ENCODE peak calls at places on chromosomes 4 and X, in ten cellular contexts. One of them, this sample, is unnamed.

GRCh38 chrX:37470711-37471110 is 100.8 kb upstream of the LANCL3 start:
- DNase-seq in NCI-H510A: no peak
- DNase-seq in mesenteric fat pad: no peak
- DNase-seq in NCI-H1105: no peak
- DNase-seq in foreskin fibroblast: no peak
- DNase-seq in GM23248: no peak
- DNase-seq in NCI-H524: no peak
- DNase-seq in T-helper 2 cell: no peak
- DNase-seq in globus pallidus: no peak
- DNase-seq in stimulated activated CD4-positive, alpha-beta T cell treated with anti-CD3 and anti-CD28 coated beads, Interleukin-4, amount 100 ng/mL, for 1 hour: no peak
- DNase-seq in this sample: no peak

GRCh38 chrX:38061335-38061734 is 55.0 kb downstream of the SYTL5 start:
- DNase-seq in NCI-H510A: no peak
- DNase-seq in mesenteric fat pad: no peak
- DNase-seq in NCI-H1105: no peak
- DNase-seq in foreskin fibroblast: peak
- DNase-seq in GM23248: peak
- DNase-seq in NCI-H524: no peak
- DNase-seq in T-helper 2 cell: no peak
- DNase-seq in globus pallidus: no peak
- DNase-seq in stimulated activated CD4-positive, alpha-beta T cell treated with anti-CD3 and anti-CD28 coated beads, Interleukin-4, amount 100 ng/mL, for 1 hour: no peak
- DNase-seq in this sample: no peak

GRCh38 chr4:41590591-41590990 is 52.6 kb downstream of the LIMCH1 start:
- DNase-seq in NCI-H510A: peak
- DNase-seq in mesenteric fat pad: no peak
- DNase-seq in NCI-H1105: peak
- DNase-seq in foreskin fibroblast: no peak
- DNase-seq in GM23248: no peak
- DNase-seq in NCI-H524: peak
- DNase-seq in T-helper 2 cell: no peak
- DNase-seq in globus pallidus: no peak
- DNase-seq in stimulated activated CD4-positive, alpha-beta T cell treated with anti-CD3 and anti-CD28 coated beads, Interleukin-4, amount 100 ng/mL, for 1 hour: no peak
- DNase-seq in this sample: peak

GRCh38 chr4:139450586-139450985 is 3.3 kb upstream of the RAB33B start:
- DNase-seq in NCI-H510A: no peak
- DNase-seq in mesenteric fat pad: no peak
- DNase-seq in NCI-H1105: no peak
- DNase-seq in foreskin fibroblast: peak
- DNase-seq in GM23248: peak
- DNase-seq in NCI-H524: no peak
- DNase-seq in T-helper 2 cell: no peak
- DNase-seq in globus pallidus: no peak
- DNase-seq in stimulated activated CD4-positive, alpha-beta T cell treated with anti-CD3 and anti-CD28 coated beads, Interleukin-4, amount 100 ng/mL, for 1 hour: no peak
- DNase-seq in this sample: no peak

GRCh38 chrX:123648028-123648810 is 84.6 kb downstream of the THOC2 start:
- DNase-seq in NCI-H510A: peak
- DNase-seq in mesenteric fat pad: no peak
- DNase-seq in NCI-H1105: no peak
- DNase-seq in foreskin fibroblast: peak
- DNase-seq in GM23248: peak
- DNase-seq in NCI-H524: no peak
- DNase-seq in T-helper 2 cell: no peak
- DNase-seq in globus pallidus: peak
- DNase-seq in stimulated activated CD4-positive, alpha-beta T cell treated with anti-CD3 and anti-CD28 coated beads, Interleukin-4, amount 100 ng/mL, for 1 hour: peak
- DNase-seq in this sample: no peak

GRCh38 chrX:11064851-11065600 is 46.1 kb upstream of the HCCS start:
- DNase-seq in NCI-H510A: no peak
- DNase-seq in mesenteric fat pad: no peak
- DNase-seq in NCI-H1105: no peak
- DNase-seq in foreskin fibroblast: peak
- DNase-seq in GM23248: peak
- DNase-seq in NCI-H524: no peak
- DNase-seq in T-helper 2 cell: no peak
- DNase-seq in globus pallidus: peak
- DNase-seq in stimulated activated CD4-positive, alpha-beta T cell treated with anti-CD3 and anti-CD28 coated beads, Interleukin-4, amount 100 ng/mL, for 1 hour: no peak
- DNase-seq in this sample: no peak

GRCh38 chr4:76654796-76655195 is 219.8 kb downstream of the SHROOM3 start:
- DNase-seq in NCI-H510A: no peak
- DNase-seq in mesenteric fat pad: no peak
- DNase-seq in NCI-H1105: no peak
- DNase-seq in foreskin fibroblast: peak
- DNase-seq in GM23248: peak
- DNase-seq in NCI-H524: no peak
- DNase-seq in T-helper 2 cell: no peak
- DNase-seq in globus pallidus: no peak
- DNase-seq in stimulated activated CD4-positive, alpha-beta T cell treated with anti-CD3 and anti-CD28 coated beads, Interleukin-4, amount 100 ng/mL, for 1 hour: no peak
- DNase-seq in this sample: no peak

GRCh38 chr4:101356928-101357327 is 9.6 kb upstream of the PPP3CA start:
- DNase-seq in NCI-H510A: no peak
- DNase-seq in mesenteric fat pad: no peak
- DNase-seq in NCI-H1105: no peak
- DNase-seq in foreskin fibroblast: peak
- DNase-seq in GM23248: peak
- DNase-seq in NCI-H524: no peak
- DNase-seq in T-helper 2 cell: no peak
- DNase-seq in globus pallidus: no peak
- DNase-seq in stimulated activated CD4-positive, alpha-beta T cell treated with anti-CD3 and anti-CD28 coated beads, Interleukin-4, amount 100 ng/mL, for 1 hour: no peak
- DNase-seq in this sample: no peak

GRCh38 chrX:118795528-118795927 is 28.1 kb upstream of the ZCCHC12 start:
- DNase-seq in NCI-H510A: no peak
- DNase-seq in mesenteric fat pad: no peak
- DNase-seq in NCI-H1105: no peak
- DNase-seq in foreskin fibroblast: no peak
- DNase-seq in GM23248: no peak
- DNase-seq in NCI-H524: no peak
- DNase-seq in T-helper 2 cell: no peak
- DNase-seq in globus pallidus: no peak
- DNase-seq in stimulated activated CD4-positive, alpha-beta T cell treated with anti-CD3 and anti-CD28 coated beads, Interleukin-4, amount 100 ng/mL, for 1 hour: no peak
- DNase-seq in this sample: no peak

GRCh38 chr4:64407000-64407399 is 2.2 kb downstream of the TECRL start:
- DNase-seq in NCI-H510A: no peak
- DNase-seq in mesenteric fat pad: no peak
- DNase-seq in NCI-H1105: no peak
- DNase-seq in foreskin fibroblast: no peak
- DNase-seq in GM23248: no peak
- DNase-seq in NCI-H524: peak
- DNase-seq in T-helper 2 cell: no peak
- DNase-seq in globus pallidus: no peak
- DNase-seq in stimulated activated CD4-positive, alpha-beta T cell treated with anti-CD3 and anti-CD28 coated beads, Interleukin-4, amount 100 ng/mL, for 1 hour: no peak
- DNase-seq in this sample: no peak

GRCh38 chrX:3990569-3990968 is 277.1 kb upstream of the PRKX start:
- DNase-seq in NCI-H510A: no peak
- DNase-seq in mesenteric fat pad: no peak
- DNase-seq in NCI-H1105: no peak
- DNase-seq in foreskin fibroblast: no peak
- DNase-seq in GM23248: no peak
- DNase-seq in NCI-H524: no peak
- DNase-seq in T-helper 2 cell: no peak
- DNase-seq in globus pallidus: no peak
- DNase-seq in stimulated activated CD4-positive, alpha-beta T cell treated with anti-CD3 and anti-CD28 coated beads, Interleukin-4, amount 100 ng/mL, for 1 hour: no peak
- DNase-seq in this sample: no peak

GRCh38 chr4:242121-242848 is 63.0 kb downstream of the ZNF732 start:
- DNase-seq in NCI-H510A: no peak
- DNase-seq in mesenteric fat pad: no peak
- DNase-seq in NCI-H1105: peak
- DNase-seq in foreskin fibroblast: peak
- DNase-seq in GM23248: peak
- DNase-seq in NCI-H524: peak
- DNase-seq in T-helper 2 cell: peak
- DNase-seq in globus pallidus: peak
- DNase-seq in stimulated activated CD4-positive, alpha-beta T cell treated with anti-CD3 and anti-CD28 coated beads, Interleukin-4, amount 100 ng/mL, for 1 hour: peak
- DNase-seq in this sample: peak

GRCh38 chr4:16894406-16894805 is 4.0 kb downstream of the LDB2 start:
- DNase-seq in NCI-H510A: no peak
- DNase-seq in mesenteric fat pad: no peak
- DNase-seq in NCI-H1105: no peak
- DNase-seq in foreskin fibroblast: no peak
- DNase-seq in GM23248: peak
- DNase-seq in NCI-H524: no peak
- DNase-seq in T-helper 2 cell: no peak
- DNase-seq in globus pallidus: no peak
- DNase-seq in stimulated activated CD4-positive, alpha-beta T cell treated with anti-CD3 and anti-CD28 coated beads, Interleukin-4, amount 100 ng/mL, for 1 hour: no peak
- DNase-seq in this sample: no peak

GRCh38 chr4:106494066-106494465 is 125.5 kb upstream of the GIMD1 start:
- DNase-seq in NCI-H510A: no peak
- DNase-seq in mesenteric fat pad: no peak
- DNase-seq in NCI-H1105: no peak
- DNase-seq in foreskin fibroblast: peak
- DNase-seq in GM23248: peak
- DNase-seq in NCI-H524: no peak
- DNase-seq in T-helper 2 cell: no peak
- DNase-seq in globus pallidus: no peak
- DNase-seq in stimulated activated CD4-positive, alpha-beta T cell treated with anti-CD3 and anti-CD28 coated beads, Interleukin-4, amount 100 ng/mL, for 1 hour: no peak
- DNase-seq in this sample: no peak

GRCh38 chrX:111447298-111447697 is 35.3 kb upstream of the DCX start:
- DNase-seq in NCI-H510A: peak
- DNase-seq in mesenteric fat pad: no peak
- DNase-seq in NCI-H1105: peak
- DNase-seq in foreskin fibroblast: no peak
- DNase-seq in GM23248: no peak
- DNase-seq in NCI-H524: peak
- DNase-seq in T-helper 2 cell: no peak
- DNase-seq in globus pallidus: peak
- DNase-seq in stimulated activated CD4-positive, alpha-beta T cell treated with anti-CD3 and anti-CD28 coated beads, Interleukin-4, amount 100 ng/mL, for 1 hour: no peak
- DNase-seq in this sample: peak

GRCh38 chr4:8303485-8304281 is 34.1 kb downstream of the HTRA3 start:
- DNase-seq in NCI-H510A: no peak
- DNase-seq in mesenteric fat pad: peak
- DNase-seq in NCI-H1105: no peak
- DNase-seq in foreskin fibroblast: peak
- DNase-seq in GM23248: peak
- DNase-seq in NCI-H524: no peak
- DNase-seq in T-helper 2 cell: no peak
- DNase-seq in globus pallidus: peak
- DNase-seq in stimulated activated CD4-positive, alpha-beta T cell treated with anti-CD3 and anti-CD28 coated beads, Interleukin-4, amount 100 ng/mL, for 1 hour: no peak
- DNase-seq in this sample: no peak

GRCh38 chr4:16516796-16517413 is 290.6 kb upstream of the TAPT1 start:
- DNase-seq in NCI-H510A: no peak
- DNase-seq in mesenteric fat pad: no peak
- DNase-seq in NCI-H1105: no peak
- DNase-seq in foreskin fibroblast: peak
- DNase-seq in GM23248: peak
- DNase-seq in NCI-H524: peak
- DNase-seq in T-helper 2 cell: no peak
- DNase-seq in globus pallidus: peak
- DNase-seq in stimulated activated CD4-positive, alpha-beta T cell treated with anti-CD3 and anti-CD28 coated beads, Interleukin-4, amount 100 ng/mL, for 1 hour: no peak
- DNase-seq in this sample: no peak

GRCh38 chr4:114924311-114924710 is 189.1 kb downstream of the NDST4 start:
- DNase-seq in NCI-H510A: no peak
- DNase-seq in mesenteric fat pad: no peak
- DNase-seq in NCI-H1105: no peak
- DNase-seq in foreskin fibroblast: no peak
- DNase-seq in GM23248: no peak
- DNase-seq in NCI-H524: no peak
- DNase-seq in T-helper 2 cell: no peak
- DNase-seq in globus pallidus: no peak
- DNase-seq in stimulated activated CD4-positive, alpha-beta T cell treated with anti-CD3 and anti-CD28 coated beads, Interleukin-4, amount 100 ng/mL, for 1 hour: no peak
- DNase-seq in this sample: no peak

GRCh38 chr4:72311291-72311690 is 257.7 kb downstream of the ADAMTS3 start:
- DNase-seq in NCI-H510A: no peak
- DNase-seq in mesenteric fat pad: no peak
- DNase-seq in NCI-H1105: no peak
- DNase-seq in foreskin fibroblast: peak
- DNase-seq in GM23248: peak
- DNase-seq in NCI-H524: no peak
- DNase-seq in T-helper 2 cell: no peak
- DNase-seq in globus pallidus: no peak
- DNase-seq in stimulated activated CD4-positive, alpha-beta T cell treated with anti-CD3 and anti-CD28 coated beads, Interleukin-4, amount 100 ng/mL, for 1 hour: no peak
- DNase-seq in this sample: no peak

GRCh38 chr4:165384186-165384585 is 5.4 kb downstream of the CPE start:
- DNase-seq in NCI-H510A: no peak
- DNase-seq in mesenteric fat pad: no peak
- DNase-seq in NCI-H1105: no peak
- DNase-seq in foreskin fibroblast: no peak
- DNase-seq in GM23248: no peak
- DNase-seq in NCI-H524: peak
- DNase-seq in T-helper 2 cell: no peak
- DNase-seq in globus pallidus: no peak
- DNase-seq in stimulated activated CD4-positive, alpha-beta T cell treated with anti-CD3 and anti-CD28 coated beads, Interleukin-4, amount 100 ng/mL, for 1 hour: no peak
- DNase-seq in this sample: peak

GRCh38 chr4:145791988-145792387 is 112.0 kb downstream of the C4orf51 start:
- DNase-seq in NCI-H510A: no peak
- DNase-seq in mesenteric fat pad: no peak
- DNase-seq in NCI-H1105: no peak
- DNase-seq in foreskin fibroblast: no peak
- DNase-seq in GM23248: no peak
- DNase-seq in NCI-H524: no peak
- DNase-seq in T-helper 2 cell: no peak
- DNase-seq in globus pallidus: no peak
- DNase-seq in stimulated activated CD4-positive, alpha-beta T cell treated with anti-CD3 and anti-CD28 coated beads, Interleukin-4, amount 100 ng/mL, for 1 hour: no peak
- DNase-seq in this sample: no peak

GRCh38 chrX:638482-639131 is 8.0 kb downstream of the SHOX start:
- DNase-seq in NCI-H510A: no peak
- DNase-seq in mesenteric fat pad: peak
- DNase-seq in NCI-H1105: no peak
- DNase-seq in foreskin fibroblast: peak
- DNase-seq in GM23248: no peak
- DNase-seq in NCI-H524: no peak
- DNase-seq in T-helper 2 cell: no peak
- DNase-seq in globus pallidus: no peak
- DNase-seq in stimulated activated CD4-positive, alpha-beta T cell treated with anti-CD3 and anti-CD28 coated beads, Interleukin-4, amount 100 ng/mL, for 1 hour: no peak
- DNase-seq in this sample: no peak

GRCh38 chr4:133190098-133190497 is 41.0 kb downstream of the PCDH10 start:
- DNase-seq in NCI-H510A: no peak
- DNase-seq in mesenteric fat pad: no peak
- DNase-seq in NCI-H1105: no peak
- DNase-seq in foreskin fibroblast: no peak
- DNase-seq in GM23248: peak
- DNase-seq in NCI-H524: no peak
- DNase-seq in T-helper 2 cell: no peak
- DNase-seq in globus pallidus: no peak
- DNase-seq in stimulated activated CD4-positive, alpha-beta T cell treated with anti-CD3 and anti-CD28 coated beads, Interleukin-4, amount 100 ng/mL, for 1 hour: no peak
- DNase-seq in this sample: no peak

GRCh38 chr4:125244848-125245450 is 69.8 kb upstream of the FAT4 start:
- DNase-seq in NCI-H510A: no peak
- DNase-seq in mesenteric fat pad: no peak
- DNase-seq in NCI-H1105: no peak
- DNase-seq in foreskin fibroblast: peak
- DNase-seq in GM23248: peak
- DNase-seq in NCI-H524: peak
- DNase-seq in T-helper 2 cell: no peak
- DNase-seq in globus pallidus: peak
- DNase-seq in stimulated activated CD4-positive, alpha-beta T cell treated with anti-CD3 and anti-CD28 coated beads, Interleukin-4, amount 100 ng/mL, for 1 hour: no peak
- DNase-seq in this sample: no peak

GRCh38 chr4:91471280-91471679 is 832.5 kb upstream of the GRID2 start:
- DNase-seq in NCI-H510A: peak
- DNase-seq in mesenteric fat pad: no peak
- DNase-seq in NCI-H1105: no peak
- DNase-seq in foreskin fibroblast: no peak
- DNase-seq in GM23248: no peak
- DNase-seq in NCI-H524: peak
- DNase-seq in T-helper 2 cell: no peak
- DNase-seq in globus pallidus: no peak
- DNase-seq in stimulated activated CD4-positive, alpha-beta T cell treated with anti-CD3 and anti-CD28 coated beads, Interleukin-4, amount 100 ng/mL, for 1 hour: no peak
- DNase-seq in this sample: no peak

GRCh38 chrX:76253432-76253831 is 80.6 kb downstream of the PBDC1 start:
- DNase-seq in NCI-H510A: no peak
- DNase-seq in mesenteric fat pad: no peak
- DNase-seq in NCI-H1105: peak
- DNase-seq in foreskin fibroblast: peak
- DNase-seq in GM23248: peak
- DNase-seq in NCI-H524: peak
- DNase-seq in T-helper 2 cell: no peak
- DNase-seq in globus pallidus: peak
- DNase-seq in stimulated activated CD4-positive, alpha-beta T cell treated with anti-CD3 and anti-CD28 coated beads, Interleukin-4, amount 100 ng/mL, for 1 hour: peak
- DNase-seq in this sample: no peak

GRCh38 chr4:3010577-3010976 is 47.2 kb downstream of the GRK4 start:
- DNase-seq in NCI-H510A: no peak
- DNase-seq in mesenteric fat pad: no peak
- DNase-seq in NCI-H1105: no peak
- DNase-seq in foreskin fibroblast: peak
- DNase-seq in GM23248: peak
- DNase-seq in NCI-H524: no peak
- DNase-seq in T-helper 2 cell: no peak
- DNase-seq in globus pallidus: no peak
- DNase-seq in stimulated activated CD4-positive, alpha-beta T cell treated with anti-CD3 and anti-CD28 coated beads, Interleukin-4, amount 100 ng/mL, for 1 hour: no peak
- DNase-seq in this sample: no peak

GRCh38 chr4:54165011-54165410 is 64.1 kb upstream of the PDGFRA start:
- DNase-seq in NCI-H510A: no peak
- DNase-seq in mesenteric fat pad: no peak
- DNase-seq in NCI-H1105: no peak
- DNase-seq in foreskin fibroblast: no peak
- DNase-seq in GM23248: no peak
- DNase-seq in NCI-H524: no peak
- DNase-seq in T-helper 2 cell: no peak
- DNase-seq in globus pallidus: no peak
- DNase-seq in stimulated activated CD4-positive, alpha-beta T cell treated with anti-CD3 and anti-CD28 coated beads, Interleukin-4, amount 100 ng/mL, for 1 hour: no peak
- DNase-seq in this sample: no peak